ENCODE peak calls at places on chromosomes 6 and 20, in six cellular contexts. C, S, X, V, F and D are unnamed samples.

GRCh38 chr6:4790158-4790899 is 14.1 kb downstream of the CDYL start:
- DNase-seq in F (no peak), V (peak; percentile 20), S (no peak), X (no peak), C (no peak), D (no peak)

GRCh38 chr20:38825901-38826625 is 20.6 kb downstream of the PPP1R16B start:
- DNase-seq in F (peak; percentile 31), C (no peak), S (no peak), V (peak; percentile 46), X (peak; percentile 76), D (peak; percentile 19)

GRCh38 chr20:19885981-19886665 is 128.1 kb downstream of the RIN2 start:
- DNase-seq in F (peak; percentile 63), S (no peak), C (peak; percentile 79), X (peak; percentile 21), V (peak; percentile 57), D (peak; percentile 17)

GRCh38 chr6:150720774-150721233 is 121.1 kb downstream of the PLEKHG1 start:
- DNase-seq in X (no peak), F (peak; percentile 21), S (peak; percentile 94), C (no peak), V (peak; percentile 6), D (peak; percentile 72)

GRCh38 chr20:641516-641913 is 11.5 kb downstream of the SRXN1 start:
- DNase-seq in S (no peak), V (peak; percentile 49), X (no peak), F (no peak), C (no peak), D (peak; percentile 56)

GRCh38 chr6:138007014-138007472 is 100.2 kb downstream of the PERP start:
- DNase-seq in V (peak; percentile 63), F (peak; percentile 31), X (peak; percentile 30), C (no peak), S (no peak), D (peak; percentile 77)

GRCh38 chr6:35240838-35241801 is 18.4 kb upstream of the ZNF76 start:
- DNase-seq in S (no peak), X (peak; percentile 83), V (peak; percentile 63), C (peak; percentile 82), F (peak; percentile 44), D (peak; percentile 60)

GRCh38 chr6:170210026-170210390 is 80.9 kb downstream of the DLL1 start:
- DNase-seq in C (peak; percentile 57), V (no peak), S (no peak), F (no peak), X (no peak), D (no peak)

GRCh38 chr20:39777610-39778009 is 815.5 kb downstream of the DHX35 start:
- DNase-seq in X (no peak), C (no peak), S (no peak), V (no peak), F (no peak), D (no peak)

GRCh38 chr20:50068041-50068651 is 44.8 kb downstream of the UBE2V1 start:
- DNase-seq in S (no peak), X (no peak), F (no peak), V (no peak), C (no peak), D (no peak)

GRCh38 chr6:11848852-11849731 is 70.5 kb upstream of the ADTRP start:
- DNase-seq in S (no peak), X (no peak), C (no peak), F (no peak), V (peak; percentile 33), D (no peak)

GRCh38 chr6:125393449-125393858 is 91.7 kb upstream of the HDDC2 start:
- DNase-seq in X (peak; percentile 28), C (no peak), V (no peak), S (no peak), F (no peak), D (no peak)

GRCh38 chr6:16108996-16109658 is 19.8 kb upstream of the MYLIP start:
- DNase-seq in F (peak; percentile 5), S (no peak), X (peak; percentile 23), C (no peak), V (no peak), D (no peak)

GRCh38 chr6:113420290-113420689 is 436.9 kb upstream of the MARCKS start:
- DNase-seq in V (no peak), C (no peak), X (no peak), S (no peak), F (no peak), D (no peak)

GRCh38 chr20:2172305-2173175 is 70.9 kb downstream of the STK35 start:
- DNase-seq in X (peak; percentile 73), S (peak; percentile 1), C (peak; percentile 87), V (peak; percentile 79), F (peak; percentile 57), D (peak; percentile 74)

GRCh38 chr6:2970034-2970685 is 1.2 kb downstream of the SERPINB6 start:
- DNase-seq in V (peak; percentile 57), S (no peak), F (no peak), X (no peak), C (no peak), D (peak; percentile 42)
- H3K4me3 ChIP-seq in V (peak overlapping the region; percentile 74), S (no peak overlapping the region), F (peak overlapping the region; percentile 65), X (peak overlapping the region; percentile 43), C (peak overlapping the region; percentile 85), D (peak overlapping the region; percentile 41)

DNA sequence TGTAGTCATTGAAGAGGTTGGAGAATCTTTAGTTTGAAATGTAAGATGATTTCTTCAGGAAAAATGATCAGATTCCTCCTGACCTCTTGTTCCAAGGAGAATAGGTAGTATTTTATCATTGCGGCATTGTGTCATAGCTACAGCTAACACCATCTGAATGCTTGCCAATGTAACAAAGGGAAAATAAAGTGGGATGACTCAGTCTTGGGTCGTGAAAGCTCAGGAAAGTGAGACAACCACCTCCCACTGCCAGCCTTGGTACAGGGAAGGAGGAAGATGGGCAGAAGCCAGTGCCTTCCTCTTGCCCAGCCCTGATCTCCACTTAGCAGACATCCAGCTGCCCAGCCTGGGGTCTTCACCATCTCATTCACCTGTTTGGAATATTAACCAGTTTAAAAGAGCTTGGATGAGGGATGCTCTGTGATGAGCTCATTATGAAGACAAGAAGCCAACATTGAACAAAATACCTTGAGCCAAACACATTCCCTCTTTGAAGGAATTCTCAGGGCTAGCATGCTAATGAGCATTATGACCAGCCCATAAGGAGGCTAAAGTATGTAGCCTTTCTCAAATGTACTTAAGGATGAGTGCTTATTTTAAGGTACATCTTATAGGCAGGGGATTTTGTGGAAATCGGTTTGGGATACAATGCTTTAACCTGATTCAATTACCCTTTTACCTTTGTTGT is 40.0 kb upstream of the APCDD1L start:
- DNase-seq in S (no peak), V (peak; percentile 97), F (peak; percentile 74), X (no peak), C (peak; percentile 37), D (no peak)
- H3K9me3 ChIP-seq in S (no peaks in the 10 kb centered on the region), V (no peaks in the 10 kb centered on the region), F (no peaks in the 10 kb centered on the region), X (no peaks in the 10 kb centered on the region), C (no peaks in the 10 kb centered on the region), D (no peaks in the 10 kb centered on the region)

GRCh38 chr6:25165817-25166216 is 113.4 kb upstream of the CARMIL1 start:
- DNase-seq in S (no peak), F (no peak), V (no peak), C (no peak), X (no peak), D (no peak)

GRCh38 chr6:25168637-25169036 is 110.5 kb upstream of the CARMIL1 start:
- DNase-seq in F (no peak), S (no peak), C (no peak), V (no peak), X (no peak), D (no peak)

GRCh38 chr6:25169551-25170335 is 109.4 kb upstream of the CARMIL1 start:
- DNase-seq in F (peak; percentile 53), C (no peak), X (no peak), V (peak; percentile 56), S (no peak), D (no peak)

GRCh38 chr6:25166955-25167753 is 112.0 kb upstream of the CARMIL1 start:
- DNase-seq in X (no peak), V (no peak), C (no peak), S (no peak), F (no peak), D (no peak)

DNA sequence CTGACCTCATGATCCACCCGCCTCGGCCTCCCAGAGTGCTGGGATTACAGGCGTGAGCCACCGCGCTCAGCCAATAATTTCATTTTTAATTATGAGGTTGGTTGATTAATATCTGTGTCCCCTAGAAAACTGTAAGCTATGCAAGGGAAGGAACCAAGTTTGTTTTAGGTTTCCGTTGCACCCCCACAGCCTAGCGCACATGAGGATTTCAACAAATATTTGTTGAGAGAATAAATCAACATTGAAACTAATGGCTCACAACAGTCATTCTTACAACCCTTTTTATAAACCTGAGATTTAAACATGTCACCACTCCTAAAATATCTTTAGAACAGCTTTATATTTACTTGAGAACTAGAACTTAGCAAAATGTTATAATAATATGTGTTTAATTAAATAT is 114.0 kb upstream of the CARMIL1 start:
- DNase-seq in X (no peak), S (no peak), C (no peak), F (no peak), V (no peak), D (no peak)
- H3K4me3 ChIP-seq in X (peak overlapping the region; percentile 11), S (no peak overlapping the region), C (no peak overlapping the region), F (no peak overlapping the region), V (no peak overlapping the region), D (no peak overlapping the region)

GRCh38 chr6:118581489-118581959 is 33.4 kb downstream of the PLN start:
- DNase-seq in C (no peak), V (peak; percentile 81), S (no peak), F (peak; percentile 74), X (no peak), D (no peak)

GRCh38 chr6:118577972-118578371 is 29.9 kb downstream of the PLN start:
- DNase-seq in S (no peak), V (no peak), F (no peak), X (no peak), C (no peak), D (no peak)

GRCh38 chr6:118580585-118581419 is 32.7 kb downstream of the PLN start:
- DNase-seq in C (peak; percentile 66), V (peak; percentile 91), F (peak; percentile 84), S (no peak), X (peak; percentile 80), D (peak; percentile 56)

GRCh38 chr6:118578617-118579016 is 30.5 kb downstream of the PLN start:
- DNase-seq in X (no peak), S (no peak), C (no peak), V (peak; percentile 26), F (no peak), D (no peak)

DNA sequence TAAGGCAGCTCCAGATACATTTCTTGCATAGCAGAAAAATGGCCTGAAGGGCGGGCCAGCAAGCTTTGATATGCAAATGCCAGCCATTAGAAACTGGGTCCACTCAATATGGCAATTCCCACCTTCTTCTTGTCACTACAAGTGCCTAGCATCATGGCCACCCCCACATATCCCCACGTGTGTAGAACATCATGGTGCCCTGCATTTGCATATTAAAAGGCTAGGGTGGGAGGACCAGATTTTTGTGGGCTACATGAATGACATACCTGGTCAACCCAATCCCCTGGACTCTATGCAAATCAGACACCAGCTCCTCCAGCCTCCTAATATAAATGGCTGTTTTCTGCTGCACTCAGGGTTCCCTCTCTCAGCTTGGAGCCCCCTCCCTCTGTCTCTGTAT is 31.7 kb downstream of the PLN start:
- DNase-seq in C (no peak), F (no peak), V (no peak), X (no peak), S (no peak), D (peak; percentile 10)
- H3K9me3 ChIP-seq in C (peaks cover 13% of the 10 kb centered on the region), F (no peaks in the 10 kb centered on the region), V (no peaks in the 10 kb centered on the region), X (no peaks in the 10 kb centered on the region), S (peaks cover 13% of the 10 kb centered on the region), D (no peaks in the 10 kb centered on the region)

GRCh38 chr20:59813126-59813947 is 120.1 kb downstream of the SYCP2 start:
- DNase-seq in V (no peak), X (no peak), F (no peak), S (no peak), C (no peak), D (no peak)
- H3K4me3 ChIP-seq in V (no peak overlapping the region), X (no peak overlapping the region), F (no peak overlapping the region), S (no peak overlapping the region), C (no peak overlapping the region), D (no peak overlapping the region)